ENCODE peak calls at places on chromosomes 2 and 18, in eight cellular contexts. One of them, this sample, is unnamed.

GRCh38 chr18:36519358-36519757 is 221.8 kb downstream of the FHOD3 start:
- DNase-seq in tibial nerve: no peak
- DNase-seq in NCI-H446: no peak
- DNase-seq in T-helper 2 cell: no peak
- DNase-seq in cardiac fibroblast: peak; percentile 36
- DNase-seq in progenitor cell of endocrine pancreas: no peak
- DNase-seq in GM04504: no peak
- DNase-seq in fibroblast of mammary gland: peak; percentile 46
- DNase-seq in this sample: no peak

GRCh38 chr18:40004246-40004645 is 1950.8 kb upstream of the PIK3C3 start:
- DNase-seq in NCI-H446: no peak
- DNase-seq in cardiac fibroblast: no peak
- DNase-seq in progenitor cell of endocrine pancreas: no peak
- DNase-seq in GM04504: no peak
- DNase-seq in fibroblast of mammary gland: no peak
- DNase-seq in tibial nerve: no peak
- DNase-seq in T-helper 2 cell: no peak
- DNase-seq in this sample: no peak

GRCh38 chr2:210762604-210763588 is 206.5 kb downstream of the CPS1 start:
- DNase-seq in T-helper 2 cell: no peak
- DNase-seq in tibial nerve: no peak
- DNase-seq in NCI-H446: no peak
- DNase-seq in cardiac fibroblast: no peak
- DNase-seq in fibroblast of mammary gland: no peak
- DNase-seq in progenitor cell of endocrine pancreas: no peak
- DNase-seq in GM04504: no peak
- DNase-seq in this sample: no peak

GRCh38 chr2:152548111-152548875 is 169.0 kb downstream of the PRPF40A start:
- DNase-seq in GM04504: no peak
- DNase-seq in NCI-H446: no peak
- DNase-seq in T-helper 2 cell: no peak
- DNase-seq in tibial nerve: no peak
- DNase-seq in cardiac fibroblast: no peak
- DNase-seq in fibroblast of mammary gland: peak; percentile 42
- DNase-seq in progenitor cell of endocrine pancreas: no peak
- DNase-seq in this sample: no peak

GRCh38 chr2:2793925-2794324 is 462.9 kb upstream of the MYT1L start:
- DNase-seq in tibial nerve: no peak
- DNase-seq in GM04504: no peak
- DNase-seq in fibroblast of mammary gland: no peak
- DNase-seq in NCI-H446: no peak
- DNase-seq in progenitor cell of endocrine pancreas: no peak
- DNase-seq in cardiac fibroblast: no peak
- DNase-seq in T-helper 2 cell: no peak
- DNase-seq in this sample: no peak

GRCh38 chr2:216694201-216694825 is 1.0 kb downstream of the IGFBP5 start:
- DNase-seq in tibial nerve: no peak
- DNase-seq in NCI-H446: no peak
- DNase-seq in progenitor cell of endocrine pancreas: peak; percentile 52
- DNase-seq in cardiac fibroblast: peak; percentile 20
- DNase-seq in GM04504: no peak
- DNase-seq in T-helper 2 cell: no peak
- DNase-seq in fibroblast of mammary gland: no peak
- DNase-seq in this sample: peak; percentile 27

GRCh38 chr2:33788044-33788443 is 188.9 kb upstream of the FAM98A start:
- DNase-seq in tibial nerve: no peak
- DNase-seq in NCI-H446: no peak
- DNase-seq in progenitor cell of endocrine pancreas: no peak
- DNase-seq in fibroblast of mammary gland: peak; percentile 59
- DNase-seq in T-helper 2 cell: no peak
- DNase-seq in cardiac fibroblast: no peak
- DNase-seq in GM04504: no peak
- DNase-seq in this sample: no peak

GRCh38 chr18:70558371-70558770 is 269.5 kb downstream of the SOCS6 start:
- DNase-seq in progenitor cell of endocrine pancreas: no peak
- DNase-seq in NCI-H446: no peak
- DNase-seq in fibroblast of mammary gland: no peak
- DNase-seq in GM04504: no peak
- DNase-seq in tibial nerve: no peak
- DNase-seq in cardiac fibroblast: no peak
- DNase-seq in T-helper 2 cell: no peak
- DNase-seq in this sample: no peak

GRCh38 chr18:8121942-8122480 is 487.2 kb upstream of the RAB12 start:
- DNase-seq in tibial nerve: no peak
- DNase-seq in T-helper 2 cell: no peak
- DNase-seq in fibroblast of mammary gland: peak; percentile 91
- DNase-seq in cardiac fibroblast: peak; percentile 81
- DNase-seq in GM04504: no peak
- DNase-seq in progenitor cell of endocrine pancreas: no peak
- DNase-seq in NCI-H446: no peak
- DNase-seq in this sample: no peak

GRCh38 chr2:162731917-162732804 is 106.4 kb downstream of the KCNH7 start:
- DNase-seq in NCI-H446: no peak
- DNase-seq in tibial nerve: no peak
- DNase-seq in progenitor cell of endocrine pancreas: no peak
- DNase-seq in T-helper 2 cell: no peak
- DNase-seq in cardiac fibroblast: no peak
- DNase-seq in GM04504: no peak
- DNase-seq in fibroblast of mammary gland: no peak
- DNase-seq in this sample: no peak